ENCODE peak calls at places on chromosome 6, in eight cellular contexts. K is esophagus muscularis mucosa, L is posterior vena cava, S is AG10803, H is mucosa of gallbladder, F is fibroblast of the aortic adventitia, O is iPS DF 19.7, B is NCI-H69. G is an unnamed sample.

GRCh38 chr6:167420177-167420576 is 95.3 kb downstream of the TTLL2 start:
- DNase-seq in H (no peak), O (no peak), B (no peak), K (no peak), L (no peak), S (no peak), F (no peak), G (no peak)

GRCh38 chr6:131765081-131765852 is 42.6 kb upstream of the ENPP1 start:
- DNase-seq in B (no peak), S (peak), L (no peak), O (no peak), F (peak), K (no peak), H (no peak), G (no peak)

GRCh38 chr6:151101811-151102694 is 137.7 kb upstream of the AKAP12 start:
- DNase-seq in S (no peak), O (no peak), L (no peak), B (no peak), F (no peak), K (no peak), H (no peak), G (no peak)

GRCh38 chr6:126167726-126168125 is 172.2 kb upstream of the CENPW start:
- DNase-seq in O (no peak), F (no peak), H (no peak), L (no peak), K (no peak), S (no peak), B (no peak), G (no peak)

GRCh38 chr6:16544006-16544405 is 217.3 kb downstream of the ATXN1 start:
- DNase-seq in S (peak), F (no peak), O (peak), K (no peak), H (peak), L (no peak), B (no peak), G (no peak)

GRCh38 chr6:33173228-33174180 is 18.8 kb downstream of the COL11A2 start:
- DNase-seq in F (no peak), L (peak), K (no peak), B (no peak), S (no peak), H (no peak), O (no peak), G (no peak)

GRCh38 chr6:16519265-16520242 is 241.7 kb downstream of the ATXN1 start:
- DNase-seq in B (peak), F (no peak), L (no peak), S (no peak), H (no peak), O (no peak), K (no peak), G (no peak)

GRCh38 chr6:29633532-29633901 is 534 bp upstream of the GABBR1 start:
- DNase-seq in B (peak), H (no peak), K (no peak), F (no peak), O (no peak), S (no peak), L (no peak), G (peak)

GRCh38 chr6:159582736-159583135 is 110.3 kb downstream of the SOD2 start:
- DNase-seq in K (no peak), S (no peak), F (no peak), B (no peak), O (no peak), L (no peak), H (no peak), G (no peak)

GRCh38 chr6:55669133-55669532 is 90.1 kb upstream of the HMGCLL1 start:
- DNase-seq in K (no peak), O (no peak), L (no peak), B (no peak), S (no peak), H (no peak), F (no peak), G (no peak)

GRCh38 chr6:157777344-157777743 is 45.7 kb upstream of the SNX9 start:
- DNase-seq in L (no peak), F (no peak), H (no peak), K (no peak), B (no peak), S (no peak), O (no peak), G (no peak)

GRCh38 chr6:107820571-107821261 is 3.4 kb downstream of the SCML4 start:
- DNase-seq in O (no peak), L (no peak), B (peak), H (no peak), F (peak), S (peak), K (peak), G (peak)

GRCh38 chr6:51382838-51383237 is 564.2 kb downstream of the TFAP2B start:
- DNase-seq in L (no peak), F (no peak), B (no peak), K (no peak), O (no peak), H (no peak), S (no peak), G (no peak)

GRCh38 chr6:17385660-17386059 is 7.7 kb upstream of the CAP2 start:
- DNase-seq in K (no peak), S (peak), O (no peak), F (no peak), L (no peak), H (no peak), B (no peak), G (no peak)

GRCh38 chr6:90442366-90442765 is 144.5 kb downstream of the MAP3K7 start:
- DNase-seq in S (peak), F (peak), K (no peak), H (no peak), B (no peak), L (no peak), O (no peak), G (no peak)

GRCh38 chr6:163457637-163458561 is 43.4 kb downstream of the QKI start:
- DNase-seq in L (no peak), F (peak), K (no peak), S (peak), O (no peak), H (peak), B (no peak), G (peak)

GRCh38 chr6:46876126-46876525 is 45.6 kb downstream of the ADGRF5 start:
- DNase-seq in S (peak), K (no peak), B (peak), H (peak), L (no peak), O (peak), F (peak), G (no peak)

GRCh38 chr6:127176175-127176574 is 57.7 kb downstream of the RSPO3 start:
- DNase-seq in F (peak), O (no peak), B (peak), K (no peak), S (peak), L (no peak), H (no peak), G (no peak)

GRCh38 chr6:71855406-71855805 is 30.9 kb upstream of the RIMS1 start:
- DNase-seq in F (no peak), B (no peak), K (no peak), H (no peak), L (no peak), S (peak), O (no peak), G (no peak)

GRCh38 chr6:121603486-121603885 is 168.0 kb downstream of the GJA1 start:
- DNase-seq in F (no peak), L (no peak), O (no peak), S (no peak), B (no peak), H (no peak), K (peak), G (no peak)

GRCh38 chr6:92820531-92820930 is 598.8 kb downstream of the EPHA7 start:
- DNase-seq in O (no peak), H (no peak), S (no peak), F (no peak), L (no peak), B (peak), K (no peak), G (no peak)

GRCh38 chr6:163646133-163646532 is 231.6 kb downstream of the QKI start:
- DNase-seq in K (no peak), H (no peak), O (no peak), B (no peak), L (no peak), S (no peak), F (no peak), G (no peak)

GRCh38 chr6:164085552-164086325 is 671.2 kb downstream of the QKI start:
- DNase-seq in B (no peak), K (no peak), S (peak), O (no peak), L (peak), F (peak), H (peak), G (no peak)

GRCh38 chr6:101294051-101294638 is 99.4 kb upstream of the GRIK2 start:
- DNase-seq in K (no peak), H (no peak), O (no peak), F (no peak), L (no peak), B (no peak), S (peak), G (no peak)

GRCh38 chr6:86888311-86888710 is 49.0 kb upstream of the HTR1E start:
- DNase-seq in H (no peak), S (no peak), K (no peak), B (no peak), F (no peak), O (no peak), L (no peak), G (no peak)

GRCh38 chr6:151284431-151285060 is 44.8 kb downstream of the AKAP12 start:
- DNase-seq in F (no peak), K (no peak), B (no peak), O (no peak), L (no peak), H (no peak), S (no peak), G (no peak)

GRCh38 chr6:88220493-88220892 is 54.3 kb upstream of the CNR1 start:
- DNase-seq in K (no peak), B (peak), H (no peak), L (no peak), F (peak), S (no peak), O (no peak), G (peak)

GRCh38 chr6:29414588-29414987 is at the start of gene OR12D1:
- DNase-seq in H (no peak), K (no peak), F (no peak), B (no peak), O (no peak), L (no peak), S (no peak), G (peak)

GRCh38 chr6:38579010-38579628 is 60.6 kb downstream of the BTBD9 start:
- DNase-seq in H (no peak), O (no peak), B (no peak), L (no peak), F (peak), S (no peak), K (no peak), G (no peak)

GRCh38 chr6:18990313-18990978 is 603.3 kb downstream of the RNF144B start:
- DNase-seq in F (peak), K (no peak), L (peak), H (peak), S (peak), O (peak), B (peak), G (peak)

GRCh38 chr6:33052627-33053026 is 20.8 kb downstream of the HLA-DPA1 start:
- DNase-seq in O (no peak), F (no peak), K (no peak), H (no peak), L (no peak), S (no peak), B (no peak), G (no peak)

GRCh38 chr6:2127484-2127911 is 117.9 kb downstream of the GMDS start:
- DNase-seq in H (peak), S (no peak), L (peak), O (no peak), B (no peak), F (no peak), K (no peak), G (no peak)

GRCh38 chr6:26304213-26305096 is 60.5 kb upstream of the BTN3A2 start:
- DNase-seq in H (peak), L (no peak), S (peak), F (peak), K (no peak), O (no peak), B (peak), G (peak)

GRCh38 chr6:145073811-145074210 is 661.5 kb downstream of the EPM2A start:
- DNase-seq in K (no peak), L (no peak), S (peak), H (no peak), O (no peak), B (no peak), F (no peak), G (no peak)

GRCh38 chr6:29589423-29590048 is 4.6 kb downstream of the OR2H2 start:
- DNase-seq in K (no peak), L (no peak), O (peak), H (peak), S (peak), F (peak), B (peak), G (peak)

GRCh38 chr6:35208419-35208818 is 5.3 kb upstream of the SCUBE3 start:
- DNase-seq in L (no peak), F (no peak), K (no peak), O (no peak), S (no peak), H (no peak), B (no peak), G (no peak)

GRCh38 chr6:80531676-80532619 is 425.5 kb downstream of the BCKDHB start:
- DNase-seq in O (no peak), K (no peak), S (peak), F (peak), H (no peak), B (no peak), L (no peak), G (no peak)

GRCh38 chr6:67265996-67266768 is 1368.9 kb upstream of the ADGRB3 start:
- DNase-seq in S (no peak), K (no peak), B (no peak), L (peak), H (no peak), F (no peak), O (no peak), G (no peak)

G was measured in hepatocyte.